ENCODE peak calls at places on chromosomes 2 and 18, in four cellular contexts. One of them, this sample, is unnamed.

GRCh38 chr2:1674766-1675397 is 69.4 kb downstream of the PXDN start:
- DNase-seq in lower lobe of right lung: peak
- DNase-seq in heart right ventricle: no peak
- DNase-seq in AG04450: no peak
- DNase-seq in this sample: no peak

GRCh38 chr2:25790074-25790473 is 88.2 kb downstream of the ASXL2 start:
- DNase-seq in heart right ventricle: no peak
- DNase-seq in lower lobe of right lung: no peak
- DNase-seq in AG04450: no peak
- DNase-seq in this sample: no peak

GRCh38 chr2:215613265-215613664 is 177.4 kb upstream of the FN1 start:
- DNase-seq in lower lobe of right lung: no peak
- DNase-seq in AG04450: peak
- DNase-seq in heart right ventricle: no peak
- DNase-seq in this sample: no peak

GRCh38 chr2:108288534-108289106 is at the start of gene SULT1C2:
- DNase-seq in lower lobe of right lung: no peak
- DNase-seq in heart right ventricle: no peak
- DNase-seq in AG04450: no peak
- DNase-seq in this sample: no peak

GRCh38 chr2:202909394-202910192 is 1.9 kb downstream of the WDR12 start:
- DNase-seq in heart right ventricle: no peak
- DNase-seq in AG04450: no peak
- DNase-seq in lower lobe of right lung: no peak
- DNase-seq in this sample: no peak

GRCh38 chr2:241289597-241289996 is 25.9 kb downstream of the HDLBP start:
- DNase-seq in AG04450: no peak
- DNase-seq in lower lobe of right lung: no peak
- DNase-seq in heart right ventricle: no peak
- DNase-seq in this sample: no peak

GRCh38 chr2:233761040-233761769 is 1.1 kb downstream of the UGT1A1 start:
- DNase-seq in heart right ventricle: no peak
- DNase-seq in lower lobe of right lung: no peak
- DNase-seq in AG04450: peak
- DNase-seq in this sample: no peak

GRCh38 chr2:206915136-206915535 is 24.2 kb upstream of the CPO start:
- DNase-seq in AG04450: peak
- DNase-seq in lower lobe of right lung: no peak
- DNase-seq in heart right ventricle: no peak
- DNase-seq in this sample: peak

GRCh38 chr2:197828464-197829135 is 24.2 kb downstream of the PLCL1 start:
- DNase-seq in AG04450: no peak
- DNase-seq in heart right ventricle: no peak
- DNase-seq in lower lobe of right lung: no peak
- DNase-seq in this sample: no peak

GRCh38 chr2:31258351-31258750 is 24.4 kb downstream of the EHD3 start:
- DNase-seq in lower lobe of right lung: no peak
- DNase-seq in AG04450: no peak
- DNase-seq in heart right ventricle: no peak
- DNase-seq in this sample: no peak

GRCh38 chr2:151251012-151251411 is 10.7 kb downstream of the RBM43 start:
- DNase-seq in lower lobe of right lung: no peak
- DNase-seq in heart right ventricle: no peak
- DNase-seq in AG04450: peak
- DNase-seq in this sample: no peak

GRCh38 chr2:92073815-92074548 is 2797.2 kb upstream of the TEKT4 start:
- DNase-seq in heart right ventricle: no peak
- DNase-seq in lower lobe of right lung: peak
- DNase-seq in AG04450: no peak
- DNase-seq in this sample: no peak

GRCh38 chr2:73089270-73090030 is 17.9 kb upstream of the SFXN5 start:
- DNase-seq in lower lobe of right lung: peak
- DNase-seq in AG04450: peak
- DNase-seq in heart right ventricle: peak
- DNase-seq in this sample: no peak

GRCh38 chr2:30239308-30240161 is 8.2 kb downstream of the LBH start:
- DNase-seq in AG04450: no peak
- DNase-seq in heart right ventricle: peak
- DNase-seq in lower lobe of right lung: peak
- DNase-seq in this sample: peak

GRCh38 chr18:14908541-14908940 is 160.6 kb downstream of the ANKRD30B start:
- DNase-seq in AG04450: no peak
- DNase-seq in heart right ventricle: no peak
- DNase-seq in lower lobe of right lung: no peak
- DNase-seq in this sample: no peak

GRCh38 chr2:162006326-162006725 is 67.7 kb downstream of the DPP4 start:
- DNase-seq in AG04450: no peak
- DNase-seq in lower lobe of right lung: no peak
- DNase-seq in heart right ventricle: no peak
- DNase-seq in this sample: no peak

GRCh38 chr2:157722580-157723234 is 94.0 kb upstream of the ACVR1C start:
- DNase-seq in AG04450: no peak
- DNase-seq in heart right ventricle: no peak
- DNase-seq in lower lobe of right lung: no peak
- DNase-seq in this sample: no peak

GRCh38 chr2:238945433-238946150 is 97.7 kb downstream of the TWIST2 start:
- DNase-seq in lower lobe of right lung: no peak
- DNase-seq in AG04450: no peak
- DNase-seq in heart right ventricle: peak
- DNase-seq in this sample: no peak

GRCh38 chr2:1072258-1072657 is 121.6 kb downstream of the SNTG2 start:
- DNase-seq in lower lobe of right lung: no peak
- DNase-seq in AG04450: no peak
- DNase-seq in heart right ventricle: no peak
- DNase-seq in this sample: no peak

GRCh38 chr18:5456577-5457466 is 87.0 kb downstream of the EPB41L3 start:
- DNase-seq in AG04450: no peak
- DNase-seq in heart right ventricle: no peak
- DNase-seq in lower lobe of right lung: no peak
- DNase-seq in this sample: peak

GRCh38 chr2:127413782-127414743 is 4.2 kb upstream of the PROC start:
- DNase-seq in lower lobe of right lung: no peak
- DNase-seq in AG04450: no peak
- DNase-seq in heart right ventricle: no peak
- DNase-seq in this sample: no peak

GRCh38 chr2:71417300-71418202 is 35.8 kb upstream of the DYSF start:
- DNase-seq in AG04450: no peak
- DNase-seq in lower lobe of right lung: no peak
- DNase-seq in heart right ventricle: no peak
- DNase-seq in this sample: no peak

GRCh38 chr18:62938006-62938405 is 222.7 kb downstream of the PHLPP1 start:
- DNase-seq in heart right ventricle: no peak
- DNase-seq in AG04450: peak
- DNase-seq in lower lobe of right lung: no peak
- DNase-seq in this sample: no peak

GRCh38 chr2:232901711-232902578 is 31.9 kb downstream of the SNORC start:
- DNase-seq in heart right ventricle: no peak
- DNase-seq in AG04450: peak
- DNase-seq in lower lobe of right lung: no peak
- DNase-seq in this sample: no peak

GRCh38 chr18:57727952-57728807 is 74.9 kb downstream of the ATP8B1 start:
- DNase-seq in heart right ventricle: no peak
- DNase-seq in lower lobe of right lung: no peak
- DNase-seq in AG04450: no peak
- DNase-seq in this sample: no peak

GRCh38 chr2:41572154-41572553 is 475.7 kb upstream of the PKDCC start:
- DNase-seq in lower lobe of right lung: no peak
- DNase-seq in heart right ventricle: no peak
- DNase-seq in AG04450: no peak
- DNase-seq in this sample: no peak

GRCh38 chr2:108585446-108585845 is 51.2 kb downstream of the LIMS1 start:
- DNase-seq in heart right ventricle: no peak
- DNase-seq in AG04450: no peak
- DNase-seq in lower lobe of right lung: no peak
- DNase-seq in this sample: no peak

GRCh38 chr18:79987566-79987965 is 797 bp downstream of the TXNL4A start:
- DNase-seq in AG04450: no peak
- DNase-seq in lower lobe of right lung: no peak
- DNase-seq in heart right ventricle: no peak
- DNase-seq in this sample: no peak

GRCh38 chr2:75994759-75995158 is 284.0 kb upstream of the GCFC2 start:
- DNase-seq in AG04450: no peak
- DNase-seq in heart right ventricle: no peak
- DNase-seq in lower lobe of right lung: no peak
- DNase-seq in this sample: peak

GRCh38 chr2:102103992-102104871 is 38.3 kb upstream of the IL1R1 start:
- DNase-seq in lower lobe of right lung: peak
- DNase-seq in AG04450: no peak
- DNase-seq in heart right ventricle: peak
- DNase-seq in this sample: no peak

GRCh38 chr2:95034221-95034620 is 8.7 kb downstream of the MAL start:
- DNase-seq in lower lobe of right lung: no peak
- DNase-seq in heart right ventricle: no peak
- DNase-seq in AG04450: no peak
- DNase-seq in this sample: no peak

GRCh38 chr18:42745931-42746330 is 369.6 kb downstream of the RIT2 start:
- DNase-seq in AG04450: no peak
- DNase-seq in lower lobe of right lung: no peak
- DNase-seq in heart right ventricle: no peak
- DNase-seq in this sample: no peak

GRCh38 chr2:9808334-9809063 is 34.8 kb upstream of the TAF1B start:
- DNase-seq in heart right ventricle: no peak
- DNase-seq in AG04450: no peak
- DNase-seq in lower lobe of right lung: no peak
- DNase-seq in this sample: no peak

GRCh38 chr2:9809448-9810088 is 33.7 kb upstream of the TAF1B start:
- DNase-seq in AG04450: no peak
- DNase-seq in lower lobe of right lung: no peak
- DNase-seq in heart right ventricle: no peak
- DNase-seq in this sample: no peak

GRCh38 chr2:9807555-9808305 is 35.5 kb upstream of the TAF1B start:
- DNase-seq in lower lobe of right lung: no peak
- DNase-seq in AG04450: no peak
- DNase-seq in heart right ventricle: no peak
- DNase-seq in this sample: no peak

GRCh38 chr2:9807056-9807455 is 36.2 kb upstream of the TAF1B start:
- DNase-seq in AG04450: no peak
- DNase-seq in heart right ventricle: no peak
- DNase-seq in lower lobe of right lung: no peak
- DNase-seq in this sample: peak

GRCh38 chr2:9809064-9809356 is 34.3 kb upstream of the TAF1B start:
- DNase-seq in lower lobe of right lung: no peak
- DNase-seq in heart right ventricle: no peak
- DNase-seq in AG04450: no peak
- DNase-seq in this sample: no peak
- H3K27ac ChIP-seq in lower lobe of right lung: no peak
- H3K27ac ChIP-seq in heart right ventricle: no peak
- H3K27ac ChIP-seq in AG04450: no peak
- H3K27ac ChIP-seq in this sample: no peak

GRCh38 chr2:42762823-42763804 is 821 bp downstream of the OXER1 start:
- DNase-seq in heart right ventricle: no peak
- DNase-seq in AG04450: no peak
- DNase-seq in lower lobe of right lung: no peak
- DNase-seq in this sample: no peak

GRCh38 chr2:42762155-42762554 is 1.8 kb downstream of the OXER1 start:
- DNase-seq in lower lobe of right lung: no peak
- DNase-seq in heart right ventricle: no peak
- DNase-seq in AG04450: no peak
- DNase-seq in this sample: no peak

GRCh38 chr2:42765686-42766085 is 1.8 kb upstream of the OXER1 start:
- DNase-seq in lower lobe of right lung: no peak
- DNase-seq in AG04450: no peak
- DNase-seq in heart right ventricle: no peak
- DNase-seq in this sample: no peak

GRCh38 chr2:42764901-42765300 is 966 bp upstream of the OXER1 start:
- DNase-seq in heart right ventricle: no peak
- DNase-seq in AG04450: no peak
- DNase-seq in lower lobe of right lung: no peak
- DNase-seq in this sample: no peak

DNA sequence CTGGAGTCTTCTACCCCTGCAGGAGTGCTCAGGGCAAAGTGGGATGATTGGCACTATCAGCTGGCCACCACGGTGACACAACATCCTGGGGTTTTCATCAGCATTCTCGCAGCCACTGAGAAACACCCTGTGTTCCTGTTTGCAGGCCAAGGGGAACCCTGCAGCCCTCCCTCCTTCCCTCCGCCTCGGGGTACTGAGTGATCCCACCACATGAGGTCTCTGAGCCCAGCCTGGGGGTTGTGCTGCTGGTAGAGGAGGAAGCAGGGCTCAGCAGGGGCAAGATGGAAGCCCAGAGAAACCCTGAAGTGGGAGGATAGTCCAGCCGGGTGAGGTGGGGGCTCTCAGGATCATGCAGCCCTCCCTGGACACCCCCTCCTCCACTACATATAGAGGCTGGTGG is at the start of gene OXER1:
- DNase-seq in AG04450: no peak
- DNase-seq in lower lobe of right lung: no peak
- DNase-seq in heart right ventricle: no peak
- DNase-seq in this sample: no peak
- TF ChIP-seq CTCF in AG04450: no peak
- TF ChIP-seq CTCF in lower lobe of right lung: no peak
- TF ChIP-seq CTCF in heart right ventricle: no peak
- TF ChIP-seq CTCF in this sample: no peak

GRCh38 chr2:173892341-173892740 is 72.8 kb downstream of the SP3 start:
- DNase-seq in lower lobe of right lung: no peak
- DNase-seq in heart right ventricle: no peak
- DNase-seq in AG04450: no peak
- DNase-seq in this sample: no peak
- H3K4me3 ChIP-seq in lower lobe of right lung: no peak
- H3K4me3 ChIP-seq in heart right ventricle: no peak
- H3K4me3 ChIP-seq in AG04450: no peak
- H3K4me3 ChIP-seq in this sample: no peak

GRCh38 chr2:191573216-191573615 is 104.7 kb upstream of the NABP1 start:
- DNase-seq in heart right ventricle: no peak
- DNase-seq in lower lobe of right lung: no peak
- DNase-seq in AG04450: no peak
- DNase-seq in this sample: no peak

GRCh38 chr2:191571163-191571769 is 106.7 kb upstream of the NABP1 start:
- DNase-seq in lower lobe of right lung: no peak
- DNase-seq in heart right ventricle: no peak
- DNase-seq in AG04450: peak
- DNase-seq in this sample: no peak

GRCh38 chr2:191577611-191578010 is 100.3 kb upstream of the NABP1 start:
- DNase-seq in AG04450: no peak
- DNase-seq in lower lobe of right lung: no peak
- DNase-seq in heart right ventricle: no peak
- DNase-seq in this sample: no peak

GRCh38 chr2:191572319-191572718 is 105.6 kb upstream of the NABP1 start:
- DNase-seq in heart right ventricle: no peak
- DNase-seq in lower lobe of right lung: no peak
- DNase-seq in AG04450: no peak
- DNase-seq in this sample: no peak

DNA sequence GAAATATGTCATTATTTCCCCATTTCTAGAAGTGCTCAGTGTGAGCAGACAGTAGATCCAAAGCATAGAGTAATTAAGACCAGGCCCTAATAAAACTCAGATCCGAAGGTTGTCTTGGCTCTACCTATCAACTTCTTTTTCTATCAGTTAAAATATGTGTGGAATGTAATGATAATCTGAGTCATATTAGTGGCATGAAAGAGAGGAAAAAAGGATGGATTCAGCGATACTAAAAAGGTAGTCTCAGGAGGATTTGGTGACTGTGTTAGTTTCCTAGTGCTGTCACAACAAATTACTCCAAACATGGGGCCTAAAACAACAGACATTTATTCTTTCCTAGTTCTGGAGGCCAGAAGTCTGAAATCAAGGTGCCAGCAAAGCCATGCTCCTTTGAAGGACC is 103.7 kb upstream of the NABP1 start:
- DNase-seq in lower lobe of right lung: no peak
- DNase-seq in AG04450: no peak
- DNase-seq in heart right ventricle: no peak
- DNase-seq in this sample: no peak
- H3K27ac ChIP-seq in lower lobe of right lung: no peak
- H3K27ac ChIP-seq in AG04450: no peak
- H3K27ac ChIP-seq in heart right ventricle: no peak
- H3K27ac ChIP-seq in this sample: no peak

This sample was measured in WERI-Rb-1.